ENCODE peak calls at places on chromosome 15, in six cellular contexts. One of them, this sample, is unnamed.

GRCh38 chr15:70799667-70800450 is 36.5 kb upstream of the UACA start:
- DNase-seq in dorsolateral prefrontal cortex: no peak
- DNase-seq in left lung: peak
- DNase-seq in tibial artery: peak
- DNase-seq in Peyer's patch: no peak
- DNase-seq in cardiac muscle cell: peak
- DNase-seq in this sample: peak

GRCh38 chr15:60426870-60427528 is 29.2 kb upstream of the ANXA2 start:
- DNase-seq in Peyer's patch: no peak
- DNase-seq in dorsolateral prefrontal cortex: no peak
- DNase-seq in left lung: no peak
- DNase-seq in tibial artery: no peak
- DNase-seq in cardiac muscle cell: no peak
- DNase-seq in this sample: peak

GRCh38 chr15:51714162-51714561 is 23.3 kb downstream of the LYSMD2 start:
- DNase-seq in Peyer's patch: no peak
- DNase-seq in tibial artery: no peak
- DNase-seq in left lung: no peak
- DNase-seq in cardiac muscle cell: no peak
- DNase-seq in dorsolateral prefrontal cortex: no peak
- DNase-seq in this sample: no peak

GRCh38 chr15:38062679-38063078 is 128.2 kb downstream of the TMCO5A start:
- DNase-seq in tibial artery: no peak
- DNase-seq in Peyer's patch: no peak
- DNase-seq in cardiac muscle cell: no peak
- DNase-seq in left lung: no peak
- DNase-seq in dorsolateral prefrontal cortex: no peak
- DNase-seq in this sample: no peak

GRCh38 chr15:69758810-69759410 is 306.3 kb downstream of the RPLP1 start:
- DNase-seq in tibial artery: no peak
- DNase-seq in Peyer's patch: peak
- DNase-seq in left lung: peak
- DNase-seq in cardiac muscle cell: no peak
- DNase-seq in dorsolateral prefrontal cortex: no peak
- DNase-seq in this sample: peak

GRCh38 chr15:39358441-39359041 is 222.3 kb upstream of the THBS1 start:
- DNase-seq in left lung: no peak
- DNase-seq in cardiac muscle cell: peak
- DNase-seq in Peyer's patch: no peak
- DNase-seq in tibial artery: peak
- DNase-seq in dorsolateral prefrontal cortex: no peak
- DNase-seq in this sample: peak

GRCh38 chr15:87752250-87752951 is 504.1 kb downstream of the NTRK3 start:
- DNase-seq in dorsolateral prefrontal cortex: no peak
- DNase-seq in left lung: no peak
- DNase-seq in cardiac muscle cell: no peak
- DNase-seq in Peyer's patch: no peak
- DNase-seq in tibial artery: no peak
- DNase-seq in this sample: peak

GRCh38 chr15:95162069-95162468 is 930.7 kb downstream of the MCTP2 start:
- DNase-seq in tibial artery: no peak
- DNase-seq in cardiac muscle cell: no peak
- DNase-seq in dorsolateral prefrontal cortex: no peak
- DNase-seq in left lung: no peak
- DNase-seq in Peyer's patch: no peak
- DNase-seq in this sample: peak

GRCh38 chr15:69463182-69463756 is 10.7 kb downstream of the RPLP1 start:
- DNase-seq in left lung: no peak
- DNase-seq in dorsolateral prefrontal cortex: no peak
- DNase-seq in cardiac muscle cell: no peak
- DNase-seq in tibial artery: no peak
- DNase-seq in Peyer's patch: no peak
- DNase-seq in this sample: peak

GRCh38 chr15:95325763-95326688 is 1004.5 kb upstream of the NR2F2 start:
- DNase-seq in cardiac muscle cell: peak
- DNase-seq in left lung: no peak
- DNase-seq in dorsolateral prefrontal cortex: no peak
- DNase-seq in Peyer's patch: no peak
- DNase-seq in tibial artery: peak
- DNase-seq in this sample: peak

GRCh38 chr15:69039516-69040225 is 25.2 kb downstream of the NOX5 start:
- DNase-seq in tibial artery: no peak
- DNase-seq in dorsolateral prefrontal cortex: no peak
- DNase-seq in left lung: no peak
- DNase-seq in Peyer's patch: no peak
- DNase-seq in cardiac muscle cell: no peak
- DNase-seq in this sample: no peak

GRCh38 chr15:99467861-99468460 is 97.8 kb upstream of the MEF2A start:
- DNase-seq in dorsolateral prefrontal cortex: no peak
- DNase-seq in tibial artery: no peak
- DNase-seq in Peyer's patch: no peak
- DNase-seq in left lung: no peak
- DNase-seq in cardiac muscle cell: no peak
- DNase-seq in this sample: no peak

GRCh38 chr15:85800460-85801123 is 5.9 kb upstream of the KLHL25 start:
- DNase-seq in cardiac muscle cell: no peak
- DNase-seq in dorsolateral prefrontal cortex: no peak
- DNase-seq in left lung: peak
- DNase-seq in Peyer's patch: peak
- DNase-seq in tibial artery: no peak
- DNase-seq in this sample: peak

GRCh38 chr15:80570553-80570952 is 124.6 kb upstream of the ABHD17C start:
- DNase-seq in cardiac muscle cell: no peak
- DNase-seq in left lung: no peak
- DNase-seq in Peyer's patch: peak
- DNase-seq in dorsolateral prefrontal cortex: no peak
- DNase-seq in tibial artery: no peak
- DNase-seq in this sample: no peak

GRCh38 chr15:86903642-86904421 is 824.2 kb downstream of the AGBL1 start:
- DNase-seq in dorsolateral prefrontal cortex: no peak
- DNase-seq in Peyer's patch: no peak
- DNase-seq in cardiac muscle cell: no peak
- DNase-seq in tibial artery: no peak
- DNase-seq in left lung: no peak
- DNase-seq in this sample: no peak

GRCh38 chr15:84736375-84736774 is 12.0 kb upstream of the ZNF592 start:
- DNase-seq in tibial artery: no peak
- DNase-seq in left lung: no peak
- DNase-seq in cardiac muscle cell: no peak
- DNase-seq in dorsolateral prefrontal cortex: no peak
- DNase-seq in Peyer's patch: peak
- DNase-seq in this sample: no peak

GRCh38 chr15:51094606-51095569 is at the start of gene TNFAIP8L3:
- DNase-seq in dorsolateral prefrontal cortex: no peak
- DNase-seq in cardiac muscle cell: peak
- DNase-seq in Peyer's patch: no peak
- DNase-seq in tibial artery: peak
- DNase-seq in left lung: no peak
- DNase-seq in this sample: no peak

GRCh38 chr15:35107561-35107960 is 22.5 kb upstream of the NANOGP8 start:
- DNase-seq in dorsolateral prefrontal cortex: no peak
- DNase-seq in left lung: no peak
- DNase-seq in cardiac muscle cell: no peak
- DNase-seq in tibial artery: no peak
- DNase-seq in Peyer's patch: no peak
- DNase-seq in this sample: no peak

GRCh38 chr15:64749167-64749566 is 26.2 kb downstream of the RBPMS2 start:
- DNase-seq in tibial artery: peak
- DNase-seq in Peyer's patch: peak
- DNase-seq in dorsolateral prefrontal cortex: no peak
- DNase-seq in left lung: no peak
- DNase-seq in cardiac muscle cell: no peak
- DNase-seq in this sample: peak

GRCh38 chr15:34360298-34360697 is 6.7 kb downstream of the LPCAT4 start:
- DNase-seq in dorsolateral prefrontal cortex: no peak
- DNase-seq in left lung: no peak
- DNase-seq in Peyer's patch: no peak
- DNase-seq in tibial artery: no peak
- DNase-seq in cardiac muscle cell: no peak
- DNase-seq in this sample: no peak

GRCh38 chr15:39747326-39747725 is 35.3 kb downstream of the FSIP1 start:
- DNase-seq in dorsolateral prefrontal cortex: no peak
- DNase-seq in tibial artery: no peak
- DNase-seq in cardiac muscle cell: no peak
- DNase-seq in Peyer's patch: no peak
- DNase-seq in left lung: no peak
- DNase-seq in this sample: peak

GRCh38 chr15:69526086-69526485 is 73.5 kb downstream of the RPLP1 start:
- DNase-seq in left lung: no peak
- DNase-seq in tibial artery: peak
- DNase-seq in Peyer's patch: no peak
- DNase-seq in cardiac muscle cell: no peak
- DNase-seq in dorsolateral prefrontal cortex: no peak
- DNase-seq in this sample: no peak

GRCh38 chr15:25710184-25710583 is 152.9 kb downstream of the ATP10A start:
- DNase-seq in tibial artery: peak
- DNase-seq in Peyer's patch: peak
- DNase-seq in left lung: no peak
- DNase-seq in dorsolateral prefrontal cortex: no peak
- DNase-seq in cardiac muscle cell: peak
- DNase-seq in this sample: no peak

DNA sequence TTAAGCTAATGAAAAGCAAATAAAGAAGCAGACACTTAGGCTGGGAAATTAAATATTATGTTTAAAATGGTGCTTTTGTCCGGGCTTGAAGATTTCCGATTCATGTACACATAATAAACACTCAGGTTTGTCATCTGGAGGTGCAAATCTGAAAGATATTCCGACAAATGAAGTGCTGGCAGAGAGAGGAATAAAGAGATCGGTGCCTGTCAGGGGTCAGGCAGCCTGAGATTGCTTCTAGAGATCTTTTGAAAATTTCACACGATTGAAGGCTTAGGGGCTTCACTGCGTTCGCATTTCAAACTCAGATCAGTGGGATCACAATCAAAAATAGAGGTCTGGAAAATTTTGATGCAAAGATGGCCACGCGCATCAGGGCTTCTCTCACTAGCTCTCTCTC is 33.2 kb downstream of the NR2F2 start:
- DNase-seq in cardiac muscle cell: no peak
- DNase-seq in tibial artery: no peak
- DNase-seq in dorsolateral prefrontal cortex: no peak
- DNase-seq in left lung: no peak
- DNase-seq in Peyer's patch: no peak
- DNase-seq in this sample: no peak
- TF ChIP-seq CTCF in cardiac muscle cell: no peak
- TF ChIP-seq CTCF in tibial artery: no peak
- TF ChIP-seq CTCF in dorsolateral prefrontal cortex: no peak
- TF ChIP-seq CTCF in left lung: no peak
- TF ChIP-seq CTCF in Peyer's patch: no peak
- TF ChIP-seq CTCF in this sample: no peak

GRCh38 chr15:41871175-41871905 is 22.5 kb downstream of the SPTBN5 start:
- DNase-seq in cardiac muscle cell: no peak
- DNase-seq in Peyer's patch: no peak
- DNase-seq in tibial artery: no peak
- DNase-seq in dorsolateral prefrontal cortex: no peak
- DNase-seq in left lung: no peak
- DNase-seq in this sample: no peak

GRCh38 chr15:41873711-41874110 is 20.1 kb downstream of the SPTBN5 start:
- DNase-seq in Peyer's patch: no peak
- DNase-seq in left lung: no peak
- DNase-seq in cardiac muscle cell: no peak
- DNase-seq in dorsolateral prefrontal cortex: no peak
- DNase-seq in tibial artery: no peak
- DNase-seq in this sample: no peak

GRCh38 chr15:41870689-41871081 is 23.2 kb downstream of the SPTBN5 start:
- DNase-seq in dorsolateral prefrontal cortex: no peak
- DNase-seq in Peyer's patch: no peak
- DNase-seq in cardiac muscle cell: no peak
- DNase-seq in tibial artery: no peak
- DNase-seq in left lung: no peak
- DNase-seq in this sample: peak

GRCh38 chr15:41869770-41870688 is 23.8 kb downstream of the SPTBN5 start:
- DNase-seq in left lung: no peak
- DNase-seq in tibial artery: no peak
- DNase-seq in dorsolateral prefrontal cortex: no peak
- DNase-seq in cardiac muscle cell: no peak
- DNase-seq in Peyer's patch: no peak
- DNase-seq in this sample: no peak

GRCh38 chr15:41872166-41872747 is 21.6 kb downstream of the SPTBN5 start:
- DNase-seq in left lung: no peak
- DNase-seq in dorsolateral prefrontal cortex: no peak
- DNase-seq in tibial artery: no peak
- DNase-seq in Peyer's patch: no peak
- DNase-seq in cardiac muscle cell: no peak
- DNase-seq in this sample: no peak
- H3K4me3 ChIP-seq in left lung: no peak
- H3K4me3 ChIP-seq in dorsolateral prefrontal cortex: no peak
- H3K4me3 ChIP-seq in tibial artery: no peak
- H3K4me3 ChIP-seq in Peyer's patch: no peak
- H3K4me3 ChIP-seq in cardiac muscle cell: no peak
- H3K4me3 ChIP-seq in this sample: no peak

GRCh38 chr15:32029862-32030781 is at the start of gene CHRNA7:
- DNase-seq in left lung: peak
- DNase-seq in Peyer's patch: peak
- DNase-seq in tibial artery: no peak
- DNase-seq in cardiac muscle cell: peak
- DNase-seq in dorsolateral prefrontal cortex: peak
- DNase-seq in this sample: peak
- TF ChIP-seq CTCF in left lung: no peak
- TF ChIP-seq CTCF in Peyer's patch: peak
- TF ChIP-seq CTCF in tibial artery: no peak
- TF ChIP-seq CTCF in cardiac muscle cell: peak
- TF ChIP-seq CTCF in dorsolateral prefrontal cortex: peak
- TF ChIP-seq CTCF in this sample: no peak

GRCh38 chr15:62067448-62068044 is 769 bp downstream of the C2CD4A start:
- DNase-seq in tibial artery: no peak
- DNase-seq in left lung: peak
- DNase-seq in Peyer's patch: no peak
- DNase-seq in dorsolateral prefrontal cortex: no peak
- DNase-seq in cardiac muscle cell: peak
- DNase-seq in this sample: no peak
- H3K4me3 ChIP-seq in tibial artery: peak
- H3K4me3 ChIP-seq in left lung: peak
- H3K4me3 ChIP-seq in Peyer's patch: peak
- H3K4me3 ChIP-seq in dorsolateral prefrontal cortex: peak
- H3K4me3 ChIP-seq in cardiac muscle cell: peak
- H3K4me3 ChIP-seq in this sample: peak

GRCh38 chr15:101501703-101502373 is 12.3 kb upstream of the PCSK6 start:
- DNase-seq in left lung: no peak
- DNase-seq in tibial artery: no peak
- DNase-seq in dorsolateral prefrontal cortex: peak
- DNase-seq in cardiac muscle cell: peak
- DNase-seq in Peyer's patch: peak
- DNase-seq in this sample: peak
- TF ChIP-seq CTCF in left lung: peak
- TF ChIP-seq CTCF in tibial artery: no peak
- TF ChIP-seq CTCF in dorsolateral prefrontal cortex: peak
- TF ChIP-seq CTCF in cardiac muscle cell: peak
- TF ChIP-seq CTCF in Peyer's patch: peak
- TF ChIP-seq CTCF in this sample: peak

DNA sequence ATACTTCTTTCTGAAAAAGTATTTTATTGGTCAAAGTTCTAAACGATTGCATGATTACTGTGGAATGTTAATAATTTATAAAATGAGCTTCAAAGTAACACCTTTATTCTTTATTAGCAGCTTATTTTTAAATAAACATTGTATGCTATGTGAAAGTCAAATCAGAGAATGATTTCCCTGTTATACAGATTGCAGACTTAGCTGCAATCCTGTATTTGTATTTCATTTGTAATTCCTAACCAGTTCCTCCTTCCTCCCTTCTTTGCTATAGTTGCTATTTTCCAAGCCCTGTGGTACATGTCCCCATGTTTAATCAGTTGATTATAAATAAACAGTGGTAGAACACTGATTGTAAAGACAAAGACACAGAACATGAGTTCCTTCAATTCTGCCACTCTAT is 42.4 kb upstream of the C15orf39 start:
- DNase-seq in Peyer's patch: no peak
- DNase-seq in tibial artery: no peak
- DNase-seq in cardiac muscle cell: no peak
- DNase-seq in left lung: no peak
- DNase-seq in dorsolateral prefrontal cortex: no peak
- DNase-seq in this sample: no peak
- H3K4me3 ChIP-seq in Peyer's patch: no peak
- H3K4me3 ChIP-seq in tibial artery: no peak
- H3K4me3 ChIP-seq in cardiac muscle cell: no peak
- H3K4me3 ChIP-seq in left lung: no peak
- H3K4me3 ChIP-seq in dorsolateral prefrontal cortex: no peak
- H3K4me3 ChIP-seq in this sample: no peak

This sample was measured in choroid plexus epithelial cell.